ENCODE peak calls at places on chromosomes 5 and 9, in five cellular contexts. One of them, this sample, is unnamed.

GRCh38 chr9:133519693-133520092 is 5.1 kb downstream of the MYMK start:
- DNase-seq in fibroblast of lung: no peak
- DNase-seq in endodermal cell: no peak
- DNase-seq in tibial artery: no peak
- DNase-seq in AG04450: no peak
- DNase-seq in this sample: no peak

GRCh38 chr5:72621576-72621975 is 114.4 kb upstream of the ZNF366 start:
- DNase-seq in tibial artery: no peak
- DNase-seq in AG04450: no peak
- DNase-seq in fibroblast of lung: no peak
- DNase-seq in endodermal cell: no peak
- DNase-seq in this sample: no peak

GRCh38 chr9:85741112-85741874 is 461 bp downstream of the AGTPBP1 start:
- DNase-seq in fibroblast of lung: peak
- DNase-seq in tibial artery: no peak
- DNase-seq in AG04450: no peak
- DNase-seq in endodermal cell: peak
- DNase-seq in this sample: no peak

GRCh38 chr9:133057006-133057405 is 4.8 kb upstream of the CEL start:
- DNase-seq in AG04450: no peak
- DNase-seq in endodermal cell: no peak
- DNase-seq in fibroblast of lung: no peak
- DNase-seq in tibial artery: no peak
- DNase-seq in this sample: no peak

GRCh38 chr9:3497406-3497805 is 28.4 kb downstream of the RFX3 start:
- DNase-seq in tibial artery: no peak
- DNase-seq in fibroblast of lung: no peak
- DNase-seq in endodermal cell: no peak
- DNase-seq in AG04450: peak
- DNase-seq in this sample: peak

GRCh38 chr9:87436694-87437093 is 61.0 kb upstream of the DAPK1 start:
- DNase-seq in fibroblast of lung: no peak
- DNase-seq in AG04450: no peak
- DNase-seq in endodermal cell: no peak
- DNase-seq in tibial artery: no peak
- DNase-seq in this sample: no peak

GRCh38 chr5:151706906-151707305 is 20.2 kb upstream of the SPARC start:
- DNase-seq in AG04450: no peak
- DNase-seq in tibial artery: no peak
- DNase-seq in endodermal cell: no peak
- DNase-seq in fibroblast of lung: no peak
- DNase-seq in this sample: no peak

GRCh38 chr5:109701252-109701651 is 11.5 kb downstream of the MAN2A1 start:
- DNase-seq in tibial artery: no peak
- DNase-seq in fibroblast of lung: no peak
- DNase-seq in AG04450: no peak
- DNase-seq in endodermal cell: no peak
- DNase-seq in this sample: no peak

GRCh38 chr5:169201597-169201996 is 99.3 kb downstream of the SLIT3 start:
- DNase-seq in tibial artery: no peak
- DNase-seq in fibroblast of lung: no peak
- DNase-seq in endodermal cell: peak
- DNase-seq in AG04450: no peak
- DNase-seq in this sample: no peak

GRCh38 chr5:23235246-23235645 is 272.2 kb upstream of the PRDM9 start:
- DNase-seq in tibial artery: no peak
- DNase-seq in fibroblast of lung: no peak
- DNase-seq in endodermal cell: no peak
- DNase-seq in AG04450: no peak
- DNase-seq in this sample: no peak

DNA sequence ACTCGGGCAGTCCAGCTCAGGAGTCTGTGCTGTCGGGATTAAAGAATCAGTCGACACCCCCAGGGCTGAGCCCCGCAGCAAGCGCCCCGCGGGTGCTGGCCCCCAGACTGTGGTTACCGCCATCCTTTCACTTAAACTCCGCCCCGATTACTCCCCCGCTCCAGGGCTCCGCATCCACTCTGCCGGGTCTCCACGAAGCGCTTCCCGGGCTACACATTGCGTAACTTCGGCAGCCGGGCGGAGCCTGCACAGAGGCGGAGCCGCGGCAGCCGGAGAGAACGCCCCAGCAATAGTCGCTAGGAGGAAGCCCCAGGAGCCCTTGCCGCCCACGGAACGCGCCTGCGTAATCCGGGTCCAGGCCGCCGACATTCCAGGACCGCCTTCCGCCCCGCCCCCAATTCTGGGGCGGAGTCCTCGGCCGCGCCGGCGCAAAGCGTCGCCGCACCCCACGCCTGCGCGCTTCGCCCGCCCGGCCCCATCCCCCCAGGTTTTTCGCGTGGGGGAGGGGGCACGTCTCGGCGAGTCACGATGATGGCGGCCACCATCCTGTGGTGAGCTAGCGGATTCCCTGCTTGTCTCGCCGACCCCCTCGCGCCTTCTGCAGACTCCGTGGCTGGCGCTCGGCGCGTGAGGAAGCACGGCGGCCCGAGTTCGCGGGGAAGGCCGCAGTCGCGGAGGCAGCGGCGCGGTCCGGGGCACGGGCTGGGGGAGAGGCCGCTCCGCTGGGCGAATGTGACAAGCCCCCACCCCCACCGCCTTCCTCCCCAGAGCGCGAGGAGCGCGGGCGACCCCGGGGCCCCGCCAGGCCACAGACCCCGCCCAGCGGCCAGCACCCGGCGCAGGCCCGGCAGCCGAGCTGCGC is at the start of gene RAD23B:
- DNase-seq in fibroblast of lung: peak
- DNase-seq in tibial artery: peak
- DNase-seq in endodermal cell: peak
- DNase-seq in AG04450: peak
- DNase-seq in this sample: peak
- H3K4me3 ChIP-seq in fibroblast of lung: peak
- H3K4me3 ChIP-seq in tibial artery: peak
- H3K4me3 ChIP-seq in endodermal cell: peak
- H3K4me3 ChIP-seq in AG04450: peak
- H3K4me3 ChIP-seq in this sample: peak

DNA sequence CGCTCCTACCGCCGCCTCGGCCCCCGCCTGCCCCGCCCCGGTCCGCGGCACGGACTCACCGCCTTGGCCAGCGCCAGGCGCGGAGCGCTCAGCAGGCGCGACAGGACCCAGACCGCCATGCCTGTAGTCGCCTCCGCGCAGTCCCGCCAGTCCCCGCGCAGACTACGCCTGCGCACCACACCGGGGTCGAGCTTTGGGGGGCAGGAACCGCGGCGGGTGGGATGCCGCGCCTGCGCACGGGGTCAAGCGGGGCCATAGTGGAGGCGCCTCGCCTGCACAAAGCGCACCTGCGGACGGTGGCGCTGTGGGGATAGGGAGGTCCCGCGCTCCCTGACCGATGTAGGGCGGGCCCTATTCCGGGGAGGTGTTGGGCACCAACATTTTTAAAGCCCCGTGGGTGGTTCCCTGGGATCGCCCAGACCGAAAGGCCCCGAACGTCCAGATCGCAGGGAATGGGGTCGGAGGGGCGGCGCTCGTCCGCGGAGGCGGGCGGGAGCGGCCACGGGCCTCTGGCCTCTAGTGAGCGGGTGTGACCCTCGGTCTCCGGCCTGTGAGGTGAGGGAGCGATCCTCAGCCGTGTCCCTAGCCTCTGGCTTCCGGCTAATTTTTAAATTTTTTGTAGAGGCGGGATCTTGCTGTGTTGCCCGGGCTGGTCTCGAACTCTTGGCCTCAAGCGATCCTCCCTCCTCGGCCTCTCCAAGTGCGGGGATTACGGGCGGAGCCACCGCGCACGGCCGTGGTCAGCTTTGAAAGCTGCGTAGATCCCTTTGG is 70.8 kb upstream of the LPCAT1 start:
- DNase-seq in fibroblast of lung: peak
- DNase-seq in tibial artery: peak
- DNase-seq in endodermal cell: peak
- DNase-seq in AG04450: no peak
- DNase-seq in this sample: no peak
- TF ChIP-seq CTCF in fibroblast of lung: no peak
- TF ChIP-seq CTCF in tibial artery: peak
- TF ChIP-seq CTCF in endodermal cell: peak
- TF ChIP-seq CTCF in AG04450: no peak
- TF ChIP-seq CTCF in this sample: no peak

GRCh38 chr9:135019224-135019623 is 68.2 kb upstream of the OLFM1 start:
- DNase-seq in endodermal cell: no peak
- DNase-seq in tibial artery: no peak
- DNase-seq in fibroblast of lung: no peak
- DNase-seq in AG04450: no peak
- DNase-seq in this sample: no peak
- H3K4me3 ChIP-seq in endodermal cell: no peak
- H3K4me3 ChIP-seq in tibial artery: no peak
- H3K4me3 ChIP-seq in fibroblast of lung: no peak
- H3K4me3 ChIP-seq in AG04450: no peak
- H3K4me3 ChIP-seq in this sample: no peak

GRCh38 chr9:12819436-12820185 is 44.8 kb downstream of the LURAP1L start:
- DNase-seq in endodermal cell: peak
- DNase-seq in AG04450: no peak
- DNase-seq in fibroblast of lung: no peak
- DNase-seq in tibial artery: no peak
- DNase-seq in this sample: no peak
- TF ChIP-seq CTCF in endodermal cell: peak
- TF ChIP-seq CTCF in AG04450: peak
- TF ChIP-seq CTCF in fibroblast of lung: peak
- TF ChIP-seq CTCF in tibial artery: no peak
- TF ChIP-seq CTCF in this sample: no peak

GRCh38 chr5:142356716-142357468 is 32.1 kb upstream of the SPRY4 start:
- DNase-seq in endodermal cell: peak
- DNase-seq in AG04450: peak
- DNase-seq in tibial artery: peak
- DNase-seq in fibroblast of lung: peak
- DNase-seq in this sample: no peak

GRCh38 chr5:142358121-142358520 is 33.3 kb upstream of the SPRY4 start:
- DNase-seq in endodermal cell: peak
- DNase-seq in AG04450: no peak
- DNase-seq in fibroblast of lung: no peak
- DNase-seq in tibial artery: no peak
- DNase-seq in this sample: no peak

GRCh38 chr5:142357469-142358090 is 32.8 kb upstream of the SPRY4 start:
- DNase-seq in tibial artery: no peak
- DNase-seq in endodermal cell: peak
- DNase-seq in fibroblast of lung: peak
- DNase-seq in AG04450: no peak
- DNase-seq in this sample: no peak

GRCh38 chr5:142358648-142359047 is 33.8 kb upstream of the SPRY4 start:
- DNase-seq in endodermal cell: no peak
- DNase-seq in tibial artery: no peak
- DNase-seq in AG04450: no peak
- DNase-seq in fibroblast of lung: no peak
- DNase-seq in this sample: no peak

GRCh38 chr5:142356318-142356715 is 31.5 kb upstream of the SPRY4 start:
- DNase-seq in fibroblast of lung: peak
- DNase-seq in AG04450: peak
- DNase-seq in tibial artery: no peak
- DNase-seq in endodermal cell: no peak
- DNase-seq in this sample: no peak
- H3K4me3 ChIP-seq in fibroblast of lung: peak
- H3K4me3 ChIP-seq in AG04450: peak
- H3K4me3 ChIP-seq in tibial artery: peak
- H3K4me3 ChIP-seq in endodermal cell: peak
- H3K4me3 ChIP-seq in this sample: peak

DNA sequence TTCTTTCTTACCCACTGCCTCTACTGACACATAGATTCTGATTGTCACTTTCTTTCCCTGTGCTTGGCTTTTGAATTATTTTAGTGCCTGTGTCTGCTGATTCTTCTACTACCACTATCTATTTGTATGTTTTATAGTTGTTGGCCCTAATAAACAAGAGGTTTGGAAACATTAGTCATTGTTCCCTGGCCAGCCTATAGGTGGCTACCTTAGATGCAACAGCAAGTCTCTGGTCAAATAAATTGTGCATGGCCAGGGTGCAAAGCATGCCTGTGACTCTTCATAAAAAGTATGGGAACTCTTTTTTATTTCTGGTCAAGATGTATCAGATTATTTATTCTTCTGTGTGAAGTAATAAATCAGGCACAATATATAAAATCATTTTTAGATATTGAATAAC is 124.4 kb downstream of the PLK2 start:
- DNase-seq in tibial artery: no peak
- DNase-seq in endodermal cell: no peak
- DNase-seq in fibroblast of lung: no peak
- DNase-seq in AG04450: no peak
- DNase-seq in this sample: no peak
- TF ChIP-seq CTCF in tibial artery: no peak
- TF ChIP-seq CTCF in endodermal cell: peak
- TF ChIP-seq CTCF in fibroblast of lung: no peak
- TF ChIP-seq CTCF in AG04450: peak
- TF ChIP-seq CTCF in this sample: no peak

DNA sequence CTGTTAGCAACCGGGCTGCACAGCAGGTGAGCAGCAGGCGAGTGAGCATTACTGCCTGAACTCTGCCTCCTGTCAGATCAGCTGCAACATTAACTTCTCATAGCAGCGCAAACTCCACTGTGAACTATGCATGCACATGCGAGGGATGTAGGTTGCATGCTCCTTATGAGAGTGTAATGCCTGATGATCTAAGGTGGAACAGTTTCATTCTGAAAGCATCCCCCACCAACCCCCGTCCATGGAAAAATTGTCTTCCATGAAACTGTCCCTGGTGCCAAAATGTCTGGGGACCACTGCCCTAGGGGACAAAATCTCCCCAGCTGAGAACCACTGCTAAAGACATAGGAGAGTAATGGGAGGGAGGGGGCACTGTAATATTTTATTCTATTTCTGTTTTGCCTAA is 51.1 kb downstream of the P4HA2 start:
- DNase-seq in AG04450: no peak
- DNase-seq in endodermal cell: no peak
- DNase-seq in fibroblast of lung: no peak
- DNase-seq in tibial artery: no peak
- DNase-seq in this sample: no peak
- H3K4me3 ChIP-seq in AG04450: no peak
- H3K4me3 ChIP-seq in endodermal cell: no peak
- H3K4me3 ChIP-seq in fibroblast of lung: no peak
- H3K4me3 ChIP-seq in tibial artery: no peak
- H3K4me3 ChIP-seq in this sample: no peak

GRCh38 chr5:127442085-127442484 is 75.4 kb upstream of the PRRC1 start:
- DNase-seq in fibroblast of lung: peak
- DNase-seq in AG04450: no peak
- DNase-seq in tibial artery: no peak
- DNase-seq in endodermal cell: no peak
- DNase-seq in this sample: no peak
- TF ChIP-seq CTCF in fibroblast of lung: no peak
- TF ChIP-seq CTCF in AG04450: peak
- TF ChIP-seq CTCF in tibial artery: no peak
- TF ChIP-seq CTCF in endodermal cell: peak
- TF ChIP-seq CTCF in this sample: no peak

This sample was measured in AG04449.